ENCODE peak calls at places on chromosomes 16 and 17, in four cellular contexts. P is heart left ventricle; Y is CD4-positive, CD25-positive, alpha-beta regulatory T cell; M is CD8-positive, alpha-beta T cell. Q is an unnamed sample.

GRCh38 chr17:17019891-17020456 is 22.3 kb upstream of the MPRIP start:
- DNase-seq in M (no peak), P (peak; percentile 26), Y (no peak), Q (no peak)

GRCh38 chr16:53545433-53545832 is 42.4 kb upstream of the AKTIP start:
- DNase-seq in M (peak; percentile 63), Y (peak; percentile 7), P (no peak), Q (no peak)

GRCh38 chr17:41403409-41404023 is 6.1 kb upstream of the KRT31 start:
- DNase-seq in M (no peak), Y (no peak), P (no peak), Q (no peak)

GRCh38 chr16:57984443-57985203 is 13.7 kb upstream of the CNGB1 start:
- DNase-seq in P (peak; percentile 89), Y (peak; percentile 92), M (peak; percentile 93), Q (peak; percentile 99)

GRCh38 chr16:83356266-83356665 is 451.5 kb upstream of the HSBP1 start:
- DNase-seq in Y (no peak), P (no peak), M (no peak), Q (no peak)

GRCh38 chr17:34825102-34825501 is 136.2 kb downstream of the CCT6B start:
- DNase-seq in P (no peak), Y (no peak), M (no peak), Q (no peak)

GRCh38 chr17:3911271-3912053 is 4.8 kb downstream of the P2RX1 start:
- DNase-seq in Y (peak; percentile 55), P (peak; percentile 73), M (peak; percentile 77), Q (no peak)

GRCh38 chr17:50602514-50603235 is 32.0 kb upstream of the ABCC3 start:
- DNase-seq in Y (no peak), P (no peak), M (no peak), Q (no peak)

GRCh38 chr17:31695456-31696090 is 163.5 kb downstream of the COPRS start:
- DNase-seq in M (no peak), P (no peak), Y (no peak), Q (no peak)

GRCh38 chr17:42608692-42609181 is 437 bp downstream of the RETREG3 start:
- DNase-seq in Y (no peak), M (no peak), P (no peak), Q (no peak)

GRCh38 chr17:17200831-17201230 is 5.3 kb downstream of the PLD6 start:
- DNase-seq in P (peak; percentile 19), Y (no peak), M (no peak), Q (no peak)

GRCh38 chr17:77856551-77857305 is 101.8 kb upstream of the TNRC6C start:
- DNase-seq in Y (no peak), P (no peak), M (peak; percentile 52), Q (no peak)

GRCh38 chr17:71801301-71801700 is 319.5 kb upstream of the SOX9 start:
- DNase-seq in M (no peak), P (no peak), Y (no peak), Q (no peak)

GRCh38 chr17:59046192-59046591 is 60.5 kb downstream of the TRIM37 start:
- DNase-seq in P (no peak), Y (no peak), M (no peak), Q (no peak)

GRCh38 chr16:66431760-66432159 is 4.7 kb downstream of the BEAN1 start:
- DNase-seq in P (no peak), M (no peak), Y (no peak), Q (no peak)

GRCh38 chr17:34990921-34991365 is 10.6 kb downstream of the LIG3 start:
- DNase-seq in Y (no peak), P (no peak), M (no peak), Q (no peak)

GRCh38 chr16:67277294-67277998 is 1.9 kb upstream of the PLEKHG4 start:
- DNase-seq in Y (no peak), M (no peak), P (peak; percentile 72), Q (no peak)

GRCh38 chr17:44221862-44222111 is 2.3 kb upstream of the UBTF start:
- DNase-seq in Y (no peak), P (peak; percentile 51), M (no peak), Q (no peak)

GRCh38 chr16:87895641-87896141 is 26.4 kb upstream of the SLC7A5 start:
- DNase-seq in P (no peak), M (peak; percentile 62), Y (no peak), Q (no peak)
- H3K4me3 ChIP-seq in P (no peak overlapping the region), M (no peak overlapping the region), Y (no peak overlapping the region), Q (no peak overlapping the region)

DNA sequence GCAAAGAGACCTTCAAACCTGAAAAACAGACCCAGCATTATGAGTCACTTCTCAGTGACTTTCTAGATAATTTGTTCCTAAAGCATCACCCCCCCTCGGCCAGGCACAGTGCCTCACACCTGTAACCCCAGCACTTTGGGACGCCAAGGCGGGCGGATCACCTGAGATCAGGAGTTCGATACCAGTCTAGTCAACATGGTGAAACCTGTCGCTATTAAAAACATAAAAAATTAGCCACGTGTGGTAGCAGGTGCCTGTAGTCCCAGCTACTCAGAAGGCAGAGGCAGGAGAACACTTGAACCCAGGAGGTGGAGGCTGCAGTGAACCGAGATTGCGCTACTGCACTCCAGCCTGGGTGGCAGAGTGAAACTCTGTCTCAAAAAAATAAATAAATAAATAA is 24.3 kb upstream of the RNPS1 start:
- DNase-seq in Y (no peak), M (no peak), P (no peak), Q (no peak)
- H3K4me1 ChIP-seq in Y (no peaks in the 10 kb centered on the region), M (peaks cover 7% of the 10 kb centered on the region), P (no peaks in the 10 kb centered on the region), Q (no peaks in the 10 kb centered on the region)

GRCh38 chr16:3285131-3285530 is 1.8 kb downstream of the ZNF263 start:
- DNase-seq in M (no peak), Y (no peak), P (no peak), Q (no peak)
- H3K4me3 ChIP-seq in M (peak overlapping the region; percentile 92), Y (peak overlapping the region; percentile 80), P (peak overlapping the region; percentile 99), Q (peak overlapping the region; percentile 99)

DNA sequence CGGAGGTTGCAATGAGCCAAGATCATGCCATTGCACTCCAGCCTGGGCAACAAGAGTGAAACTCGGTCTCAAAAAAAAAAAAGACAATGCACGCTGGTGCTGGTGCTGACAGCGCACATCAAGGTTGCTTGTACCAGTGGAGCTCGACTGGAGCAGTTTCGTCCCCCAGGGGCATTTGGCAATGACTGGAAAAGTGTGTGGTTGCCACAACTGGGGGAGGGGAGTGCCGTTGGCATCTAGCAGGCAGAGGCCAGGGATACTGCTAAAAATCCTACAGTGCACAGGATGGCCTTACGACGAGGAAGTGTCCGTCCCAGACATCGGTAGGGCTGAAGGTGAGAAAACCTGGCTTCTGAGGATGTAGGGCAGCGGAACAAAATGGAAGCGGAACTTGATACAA is 2.4 kb downstream of the MEAK7 start:
- DNase-seq in Y (no peak), M (no peak), P (no peak), Q (no peak)
- H3K4me1 ChIP-seq in Y (peaks cover 31% of the 10 kb centered on the region), M (peaks cover 30% of the 10 kb centered on the region), P (peaks cover 31% of the 10 kb centered on the region), Q (no peaks in the 10 kb centered on the region)

Q was measured in BE2C.